ENCODE peak calls at places on chromosomes 16 and 17, in ten cellular contexts. U, N, K, V, I, Z, L, X, G and Y are unnamed samples.

GRCh38 chr17:29243792-29244191 is 2.9 kb upstream of the CRYBA1 start:
- DNase-seq in U (peak; percentile 83), G (no peak), L (peak; percentile 46), N (no peak), X (no peak), I (no peak), V (no peak), K (peak; percentile 66), Z (no peak), Y (no peak)

GRCh38 chr17:81223758-81224122 is 975 bp upstream of the CEP131 start:
- DNase-seq in Z (no peak), V (no peak), X (no peak), N (no peak), K (no peak), I (no peak), G (no peak), U (no peak), L (peak; percentile 51), Y (no peak)

GRCh38 chr17:48723555-48724239 is 712 bp downstream of the PRAC2 start:
- DNase-seq in L (no peak), V (peak; percentile 72), N (no peak), K (no peak), Z (no peak), G (no peak), U (no peak), I (peak; percentile 45), X (peak; percentile 32), Y (no peak)

GRCh38 chr17:60678118-60678444 is 430 bp downstream of the BCAS3 start:
- DNase-seq in G (no peak), X (no peak), I (no peak), K (no peak), N (no peak), V (no peak), L (no peak), Z (no peak), U (no peak), Y (no peak)

GRCh38 chr17:68759343-68760140 is 158.4 kb upstream of the FAM20A start:
- DNase-seq in K (peak; percentile 85), G (no peak), Z (peak; percentile 87), V (peak; percentile 21), N (no peak), I (peak; percentile 77), X (peak; percentile 51), U (peak; percentile 95), L (peak; percentile 89), Y (peak; percentile 52)

GRCh38 chr17:65072577-65073178 is 16.1 kb upstream of the GNA13 start:
- DNase-seq in U (peak; percentile 45), I (no peak), L (no peak), G (no peak), X (no peak), K (no peak), N (no peak), Z (no peak), V (no peak), Y (no peak)

GRCh38 chr16:57271867-57272495 is 12.5 kb downstream of the PLLP start:
- DNase-seq in K (no peak), I (no peak), V (no peak), Z (no peak), U (no peak), N (no peak), G (no peak), L (no peak), X (no peak), Y (no peak)

GRCh38 chr16:66168777-66169176 is 197.7 kb upstream of the CDH5 start:
- DNase-seq in V (no peak), X (no peak), U (no peak), G (no peak), L (no peak), N (no peak), K (no peak), I (no peak), Z (no peak), Y (no peak)

GRCh38 chr16:29029168-29029994 is 44.5 kb downstream of the LAT start:
- DNase-seq in K (peak; percentile 50), I (peak; percentile 73), Z (no peak), L (peak; percentile 97), X (peak; percentile 84), U (peak; percentile 81), G (no peak), V (peak; percentile 54), N (peak; percentile 80), Y (no peak)

GRCh38 chr17:56707312-56708219 is 114.1 kb downstream of the NOG start:
- DNase-seq in K (no peak), L (no peak), I (no peak), G (no peak), N (no peak), Z (no peak), U (no peak), X (no peak), V (peak; percentile 27), Y (no peak)

GRCh38 chr16:27238016-27238587 is 30.5 kb downstream of the NSMCE1 start:
- DNase-seq in U (no peak), Z (no peak), I (no peak), V (no peak), N (peak; percentile 71), K (no peak), L (peak; percentile 27), G (no peak), X (no peak), Y (no peak)

GRCh38 chr17:4304417-4305027 is 40.7 kb upstream of the ANKFY1 start:
- DNase-seq in I (peak; percentile 73), L (peak; percentile 48), U (peak; percentile 52), V (no peak), G (no peak), X (peak; percentile 50), N (peak; percentile 76), K (peak; percentile 48), Z (peak; percentile 51), Y (peak; percentile 19)

GRCh38 chr17:31418773-31419350 is 27.4 kb downstream of the RAB11FIP4 start:
- DNase-seq in V (no peak), G (no peak), Z (no peak), L (no peak), X (no peak), U (no peak), K (no peak), N (no peak), I (no peak), Y (no peak)

GRCh38 chr16:4700997-4701743 is 7.8 kb downstream of the NUDT16L1 start:
- DNase-seq in K (no peak), V (peak; percentile 70), U (no peak), N (no peak), Z (no peak), L (no peak), X (no peak), G (no peak), I (no peak), Y (no peak)

GRCh38 chr17:81035389-81036127 is 607 bp downstream of the BAIAP2 start:
- DNase-seq in Z (no peak), L (peak; percentile 40), G (no peak), X (no peak), N (no peak), V (peak; percentile 91), U (no peak), I (no peak), K (no peak), Y (no peak)

GRCh38 chr16:67021321-67021720 is 7.6 kb upstream of the CBFB start:
- DNase-seq in G (no peak), I (no peak), Z (no peak), X (no peak), V (no peak), K (no peak), U (no peak), L (no peak), N (no peak), Y (no peak)

GRCh38 chr17:8117980-8118768 is at the start of gene ALOXE3:
- DNase-seq in I (no peak), G (no peak), N (peak; percentile 62), K (peak; percentile 45), X (no peak), U (peak; percentile 82), V (peak; percentile 81), L (peak; percentile 24), Z (no peak), Y (no peak)